ENCODE peak calls at places on chromosomes 13 and 19, in five cellular contexts. K, A, D, T and F are unnamed samples.

GRCh38 chr13:112374271-112374670 is 1.9 kb upstream of the SPACA7 start:
- DNase-seq in K (no peak), A (no peak), D (no peak), T (no peak), F (no peak)

GRCh38 chr19:10116085-10116865 is 3.4 kb downstream of the EIF3G start:
- DNase-seq in K (peak; percentile 87), A (peak; percentile 46), D (no peak), T (no peak), F (no peak)

GRCh38 chr19:30340724-30341595 is 31.2 kb upstream of the ZNF536 start:
- DNase-seq in K (no peak), A (no peak), D (peak; percentile 14), T (no peak), F (no peak)

GRCh38 chr19:20558011-20558410 is 7.6 kb downstream of the ZNF737 start:
- DNase-seq in K (no peak), A (no peak), D (no peak), T (peak; percentile 15), F (no peak)

GRCh38 chr13:94706854-94707399 is 5.4 kb downstream of the SOX21 start:
- DNase-seq in K (no peak), A (no peak), D (no peak), T (no peak), F (no peak)

GRCh38 chr13:25037057-25037813 is 58.7 kb upstream of the PABPC3 start:
- DNase-seq in K (no peak), A (no peak), D (peak; percentile 73), T (peak; percentile 28), F (peak; percentile 90)

GRCh38 chr19:6297202-6297601 is 17.4 kb upstream of the MLLT1 start:
- DNase-seq in K (no peak), A (no peak), D (no peak), T (no peak), F (no peak)

GRCh38 chr13:41017744-41018582 is 1.2 kb downstream of the ELF1 start:
- DNase-seq in K (no peak), A (no peak), D (no peak), T (no peak), F (no peak)

GRCh38 chr13:71879129-71879535 is 12.1 kb upstream of the DACH1 start:
- DNase-seq in K (no peak), A (no peak), D (peak; percentile 68), T (peak; percentile 12), F (peak; percentile 30)

GRCh38 chr13:100129605-100130004 is 40.7 kb downstream of the PCCA start:
- DNase-seq in K (no peak), A (no peak), D (no peak), T (no peak), F (no peak)

GRCh38 chr13:41976491-41976890 is 15.6 kb upstream of the VWA8 start:
- DNase-seq in K (no peak), A (no peak), D (no peak), T (no peak), F (no peak)

GRCh38 chr13:40993119-40993518 is 26.0 kb downstream of the ELF1 start:
- DNase-seq in K (no peak), A (no peak), D (no peak), T (no peak), F (no peak)

GRCh38 chr19:35973487-35973886 is 21.5 kb upstream of the SDHAF1 start:
- DNase-seq in K (no peak), A (no peak), D (no peak), T (no peak), F (no peak)

GRCh38 chr19:28737021-28737525 is 475.9 kb downstream of the UQCRFS1 start:
- DNase-seq in K (no peak), A (no peak), D (peak; percentile 65), T (no peak), F (peak; percentile 75)

GRCh38 chr19:33040994-33041827 is 23.5 kb downstream of the RHPN2 start:
- DNase-seq in K (peak; percentile 57), A (no peak), D (no peak), T (no peak), F (no peak)

DNA sequence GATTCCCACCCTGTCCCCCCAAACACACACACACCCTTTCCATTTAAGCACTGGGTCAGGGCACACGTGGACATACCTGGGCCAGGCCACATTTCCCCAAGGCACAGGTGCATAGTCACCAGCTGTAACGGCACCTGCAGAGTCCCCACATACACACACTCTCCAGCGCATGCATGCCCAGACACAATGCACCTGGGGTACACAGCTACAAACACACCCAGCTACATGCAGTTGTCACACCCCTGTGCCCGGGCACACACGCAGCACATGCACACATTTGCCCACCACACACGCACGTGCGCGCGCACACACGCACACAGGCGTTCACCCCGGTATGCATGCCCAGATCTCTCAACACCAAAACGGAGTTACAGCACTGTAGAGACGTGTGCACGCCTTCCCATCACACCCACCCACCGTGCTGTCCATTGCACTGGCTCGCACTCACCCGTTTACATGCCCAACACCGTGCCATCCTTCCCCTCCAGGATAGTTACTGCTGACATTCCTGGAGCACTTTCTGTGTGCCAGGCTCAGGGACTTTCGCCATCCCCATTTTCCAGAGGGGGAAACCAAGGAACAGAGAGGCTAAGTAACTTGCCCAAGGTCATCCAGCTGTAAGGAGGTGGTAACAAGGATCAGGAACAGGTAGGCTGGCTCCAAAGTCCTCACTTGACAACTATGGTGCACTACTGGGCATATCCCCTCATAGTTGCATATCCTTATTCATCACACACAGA is 749 bp upstream of the SHANK1 start:
- DNase-seq in K (no peak), A (no peak), D (no peak), T (no peak), F (no peak)
- H3K27me3 ChIP-seq in K (peaks cover 85% of the 10 kb centered on the region), A (peaks cover 78% of the 10 kb centered on the region), D (no peaks in the 10 kb centered on the region), T (peaks cover 47% of the 10 kb centered on the region), F (peaks cover 8% of the 10 kb centered on the region)

GRCh38 chr13:113446488-113446854 is 6.8 kb downstream of the ADPRHL1 start:
- DNase-seq in K (no peak), A (no peak), D (no peak), T (no peak), F (no peak)
- H3K4me1 ChIP-seq in K (peaks cover 27% of the 10 kb centered on the region), A (peaks cover 5% of the 10 kb centered on the region), D (no peaks in the 10 kb centered on the region), T (peaks cover 32% of the 10 kb centered on the region), F (peaks cover 12% of the 10 kb centered on the region)

DNA sequence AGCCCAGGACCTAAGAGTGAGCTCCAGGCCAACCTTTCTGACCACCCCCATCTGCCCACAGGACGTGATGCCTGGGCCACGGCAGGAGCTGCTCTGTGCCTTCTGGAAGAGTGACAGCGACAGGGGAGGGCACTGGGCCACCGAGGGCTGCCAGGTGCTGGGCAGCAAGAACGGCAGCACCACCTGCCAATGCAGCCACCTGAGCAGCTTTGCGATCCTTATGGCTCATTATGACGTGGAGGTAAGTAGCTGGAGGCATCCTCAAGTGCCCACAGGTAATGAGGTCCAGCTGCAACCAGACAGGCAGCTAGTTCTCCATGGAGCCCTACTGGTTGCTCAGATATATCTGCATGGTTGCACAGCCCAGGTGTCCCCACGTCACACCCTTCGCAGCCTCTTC is 14.8 kb downstream of the DDX39A start:
- DNase-seq in K (no peak), A (no peak), D (no peak), T (no peak), F (no peak)
- H3K27me3 ChIP-seq in K (no peaks in the 10 kb centered on the region), A (no peaks in the 10 kb centered on the region), D (no peaks in the 10 kb centered on the region), T (no peaks in the 10 kb centered on the region), F (no peaks in the 10 kb centered on the region)

DNA sequence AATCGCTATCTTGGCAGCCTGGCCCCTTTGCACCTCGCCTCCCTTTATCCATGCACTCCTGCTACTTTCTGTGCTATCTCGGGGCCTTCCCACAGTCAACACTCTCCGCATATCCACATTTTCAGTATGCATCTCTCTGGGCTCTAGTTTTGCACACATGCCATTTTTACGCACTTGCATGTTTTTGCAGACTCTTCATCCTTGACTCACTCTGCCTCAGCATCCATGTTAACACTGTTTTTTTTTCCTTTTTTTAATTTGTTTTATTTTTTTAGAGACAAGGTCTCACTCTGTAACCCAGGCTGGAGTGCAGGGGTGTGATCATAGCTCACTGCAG is 2.5 kb downstream of the MAMSTR start:
- DNase-seq in K (no peak), A (no peak), D (peak; percentile 37), T (no peak), F (no peak)
- H3K4me1 ChIP-seq in K (peaks cover 35% of the 10 kb centered on the region), A (peaks cover 56% of the 10 kb centered on the region), D (peaks cover 11% of the 10 kb centered on the region), T (peaks cover 68% of the 10 kb centered on the region), F (peaks cover 34% of the 10 kb centered on the region)

GRCh38 chr19:17629760-17630159 is 58.4 kb downstream of the UNC13A start:
- DNase-seq in K (no peak), A (peak; percentile 14), D (no peak), T (no peak), F (no peak)
- H3K27me3 ChIP-seq in K (peaks cover 5% of the 10 kb centered on the region), A (no peaks in the 10 kb centered on the region), D (no peaks in the 10 kb centered on the region), T (no peaks in the 10 kb centered on the region), F (peaks cover 38% of the 10 kb centered on the region)

DNA sequence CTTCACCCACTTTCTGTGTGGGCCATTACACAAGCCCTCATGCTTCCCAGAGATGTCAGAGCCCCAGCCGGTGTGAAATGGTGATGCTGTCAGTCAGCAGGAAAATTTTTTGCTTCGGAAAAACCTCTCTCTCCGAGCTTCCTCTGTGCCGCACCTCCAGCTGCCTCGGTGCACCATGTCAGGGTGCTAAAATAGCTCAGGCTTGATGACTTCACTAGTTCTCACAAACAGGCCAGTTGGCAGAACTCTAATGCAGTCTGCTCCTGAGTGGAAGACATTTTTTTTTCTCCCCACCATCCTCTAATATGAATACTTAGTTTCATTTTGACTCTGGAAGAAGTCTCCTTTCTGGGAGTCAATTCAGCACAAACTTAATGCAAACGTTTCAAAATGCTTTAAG is 71.3 kb downstream of the KLF12 start:
- DNase-seq in K (peak; percentile 77), A (no peak), D (peak; percentile 67), T (peak; percentile 77), F (no peak)
- H3K4me1 ChIP-seq in K (peaks cover 43% of the 10 kb centered on the region), A (peaks cover 20% of the 10 kb centered on the region), D (peaks cover 5% of the 10 kb centered on the region), T (peaks cover 74% of the 10 kb centered on the region), F (peaks cover 48% of the 10 kb centered on the region)

GRCh38 chr19:53945998-53946397 is 16.7 kb upstream of the CACNG8 start:
- DNase-seq in K (no peak), A (no peak), D (no peak), T (no peak), F (no peak)
- H3K27me3 ChIP-seq in K (peaks cover 57% of the 10 kb centered on the region), A (peaks cover 45% of the 10 kb centered on the region), D (peaks cover 5% of the 10 kb centered on the region), T (peaks cover 51% of the 10 kb centered on the region), F (peaks cover 45% of the 10 kb centered on the region)

DNA sequence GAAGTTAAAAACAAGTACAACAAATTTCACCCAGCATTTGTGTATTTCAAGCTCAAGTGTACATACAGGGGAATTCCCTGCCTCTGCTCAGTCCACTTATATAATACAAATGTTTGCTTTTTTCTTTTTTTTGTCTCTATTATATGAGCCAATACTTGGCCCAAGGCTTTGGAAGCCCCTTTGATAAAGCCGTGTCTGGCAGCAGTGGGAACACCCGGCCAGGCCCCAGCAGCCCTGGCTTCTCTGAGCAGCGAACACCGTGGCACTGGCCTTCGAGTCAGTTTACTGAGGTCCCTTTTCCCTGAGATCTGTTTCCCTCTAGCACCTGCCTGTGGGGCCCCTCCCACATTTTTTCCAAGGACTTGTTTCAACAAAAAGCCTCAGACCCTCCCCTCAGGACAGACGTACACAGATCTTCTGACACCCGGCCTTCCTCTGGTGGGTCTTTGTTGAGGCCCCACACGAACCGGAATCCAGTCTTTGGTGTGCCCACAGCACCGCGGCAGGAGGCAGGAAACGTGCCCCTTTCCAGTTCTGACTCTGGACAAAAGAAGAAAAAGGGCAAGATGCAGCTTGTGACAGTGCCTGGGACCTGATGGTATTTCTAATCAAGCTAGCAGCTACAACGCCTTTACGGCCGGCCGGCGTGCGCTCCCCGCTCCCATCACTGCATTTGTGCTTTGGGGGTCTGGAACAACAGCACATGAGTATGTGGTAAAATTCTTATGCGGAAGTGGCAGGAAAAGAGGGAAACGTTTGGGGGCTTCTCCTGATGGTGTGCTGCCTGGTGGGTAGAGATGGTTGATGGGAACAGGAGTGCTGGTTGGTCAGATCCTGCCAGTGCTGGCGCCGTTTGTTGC is 13.8 kb downstream of the SIPA1L3 start:
- DNase-seq in K (no peak), A (no peak), D (no peak), T (no peak), F (no peak)
- H3K4me1 ChIP-seq in K (no peaks in the 10 kb centered on the region), A (peaks cover 11% of the 10 kb centered on the region), D (no peaks in the 10 kb centered on the region), T (no peaks in the 10 kb centered on the region), F (no peaks in the 10 kb centered on the region)

GRCh38 chr13:21986602-21987001 is 315.7 kb downstream of the FGF9 start:
- DNase-seq in K (peak; percentile 76), A (no peak), D (peak; percentile 78), T (peak; percentile 29), F (no peak)
- H3K27me3 ChIP-seq in K (no peaks in the 10 kb centered on the region), A (no peaks in the 10 kb centered on the region), D (no peaks in the 10 kb centered on the region), T (no peaks in the 10 kb centered on the region), F (no peaks in the 10 kb centered on the region)